ENCODE peak calls at places on chromosome 17, in five cellular contexts. N is PC-3, L is AG04450, V is fibroblast of mammary gland, I is psoas muscle. D is an unnamed sample.
A peak's percentile ranks its signal among the peaks of the same experiment; 100 is the strongest.

GRCh38 chr17:18187226-18187625 is 3.6 kb downstream of the ALKBH5 start:
- DNase-seq in N (peak; percentile 26), L (no peak), V (peak; percentile 35), I (no peak), D (peak; percentile 50)

GRCh38 chr17:14547556-14547955 is 246.7 kb downstream of the HS3ST3B1 start:
- DNase-seq in N (no peak), L (no peak), V (no peak), I (no peak), D (no peak)

GRCh38 chr17:27293898-27294688 is at the start of gene WSB1:
- DNase-seq in N (peak; percentile 83), L (peak; percentile 73), V (peak; percentile 85), I (peak; percentile 96), D (peak; percentile 98)

GRCh38 chr17:7885357-7886226 is 3.0 kb upstream of the CHD3 start:
- DNase-seq in N (peak; percentile 29), L (no peak), V (no peak), I (peak; percentile 59), D (peak; percentile 55)

GRCh38 chr17:74271902-74272563 is 2.0 kb upstream of the DNAI2 start:
- DNase-seq in N (no peak), L (no peak), V (peak; percentile 33), I (peak; percentile 63), D (no peak)

GRCh38 chr17:7132511-7133094 is 18.0 kb upstream of the ASGR2 start:
- DNase-seq in N (no peak), L (no peak), V (no peak), I (no peak), D (no peak)

GRCh38 chr17:17724307-17724921 is 43.2 kb downstream of the RAI1 start:
- DNase-seq in N (no peak), L (no peak), V (no peak), I (peak; percentile 60), D (no peak)

GRCh38 chr17:60154616-60155426 is 5.0 kb downstream of the CA4 start:
- DNase-seq in N (peak; percentile 71), L (no peak), V (peak; percentile 95), I (peak; percentile 68), D (peak; percentile 88)

GRCh38 chr17:61837175-61838051 is 25.9 kb downstream of the BRIP1 start:
- DNase-seq in N (peak; percentile 85), L (peak; percentile 45), V (peak; percentile 82), I (peak; percentile 51), D (peak; percentile 87)

GRCh38 chr17:16297367-16298139 is 55.7 kb downstream of the CENPV start:
- DNase-seq in N (no peak), L (no peak), V (no peak), I (no peak), D (no peak)

GRCh38 chr17:17818088-17818526 is 18.7 kb downstream of the SREBF1 start:
- DNase-seq in N (peak; percentile 43), L (no peak), V (peak; percentile 65), I (no peak), D (no peak)

GRCh38 chr17:29835438-29836351 is 94.3 kb downstream of the SSH2 start:
- DNase-seq in N (peak; percentile 10), L (no peak), V (peak; percentile 72), I (no peak), D (peak; percentile 73)

GRCh38 chr17:75695141-75695829 is 26.0 kb upstream of the ITGB4 start:
- DNase-seq in N (peak; percentile 94), L (no peak), V (peak; percentile 75), I (no peak), D (peak; percentile 83)

GRCh38 chr17:75455896-75456416 is 479 bp upstream of the TMEM94 start:
- DNase-seq in N (no peak), L (no peak), V (no peak), I (peak; percentile 62), D (no peak)

GRCh38 chr17:13981881-13982280 is 87.4 kb upstream of the COX10 start:
- DNase-seq in N (no peak), L (no peak), V (no peak), I (no peak), D (no peak)

GRCh38 chr17:41717408-41718286 is 5.5 kb downstream of the GAST start:
- DNase-seq in N (peak; percentile 57), L (no peak), V (peak; percentile 34), I (no peak), D (peak; percentile 64)

GRCh38 chr17:6233339-6233738 is 163.2 kb downstream of the WSCD1 start:
- DNase-seq in N (no peak), L (no peak), V (no peak), I (no peak), D (no peak)

DNA sequence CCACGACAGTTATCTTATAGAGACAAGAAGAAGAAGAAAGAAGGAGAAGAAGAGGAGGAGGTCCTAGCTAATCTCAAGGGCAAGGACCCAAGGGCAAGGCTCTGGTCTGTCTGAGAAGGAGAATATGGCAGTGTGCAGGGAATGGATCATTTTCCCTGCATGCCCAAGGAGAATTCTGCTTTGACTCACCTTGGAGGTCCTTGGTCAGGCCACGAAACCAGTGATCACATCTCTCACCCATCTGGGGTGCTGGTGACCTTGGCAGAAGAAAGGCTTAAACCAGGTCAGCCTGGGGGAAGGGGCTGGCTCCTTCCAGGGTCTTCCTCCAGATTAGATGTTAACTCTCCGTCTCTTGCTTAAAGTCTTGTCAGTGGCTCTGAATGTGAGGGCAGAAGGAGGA is 1.6 kb upstream of the FMNL1 start:
- DNase-seq in N (no peak), L (no peak), V (no peak), I (peak; percentile 13), D (no peak)
- H3K4me3 ChIP-seq in N (no peak overlapping the region), L (no peak overlapping the region), V (no peak overlapping the region), I (no peak overlapping the region), D (no peak overlapping the region)

GRCh38 chr17:76887809-76888208 is 19.6 kb downstream of the MGAT5B start:
- DNase-seq in N (peak; percentile 27), L (no peak), V (no peak), I (no peak), D (no peak)
- TF ChIP-seq CTCF in N (peak; percentile 55), L (peak; percentile 26), V (no peak), I (no peak), D (no peak)

GRCh38 chr17:82753201-82753464 is 1.3 kb downstream of the TBCD start:
- DNase-seq in N (no peak), L (no peak), V (no peak), I (peak; percentile 30), D (no peak)
- H3K4me3 ChIP-seq in N (peak overlapping the region; percentile 79), L (peak overlapping the region; percentile 86), V (peak overlapping the region; percentile 79), I (peak overlapping the region; percentile 96), D (peak overlapping the region; percentile 85)

GRCh38 chr17:57833597-57833939 is 16.3 kb downstream of the MRPS23 start:
- DNase-seq in N (no peak), L (no peak), V (no peak), I (no peak), D (no peak)
- TF ChIP-seq CTCF in N (peak; percentile 25), L (no peak), V (no peak), I (peak; percentile 7), D (no peak)

GRCh38 chr17:45260204-45260783 is 1.6 kb downstream of the SPATA32 start:
- DNase-seq in N (no peak), L (no peak), V (no peak), I (peak; percentile 87), D (peak; percentile 44)

GRCh38 chr17:45262516-45263476 is 902 bp upstream of the SPATA32 start:
- DNase-seq in N (peak; percentile 75), L (no peak), V (peak; percentile 78), I (no peak), D (peak; percentile 75)

GRCh38 chr17:45263477-45263860 is 1.6 kb upstream of the SPATA32 start:
- DNase-seq in N (no peak), L (no peak), V (no peak), I (peak; percentile 74), D (no peak)

GRCh38 chr17:45264430-45264829 is 2.5 kb upstream of the SPATA32 start:
- DNase-seq in N (no peak), L (no peak), V (no peak), I (no peak), D (no peak)

GRCh38 chr17:45261577-45262515 is at the start of gene SPATA32:
- DNase-seq in N (peak; percentile 62), L (no peak), V (no peak), I (peak; percentile 76), D (no peak)
- H3K4me3 ChIP-seq in N (peak within 1 kb of the TSS; percentile 59), L (peak within 1 kb of the TSS; percentile 56), V (peak within 1 kb of the TSS; percentile 29), I (peak within 1 kb of the TSS; percentile 68), D (peak within 1 kb of the TSS; percentile 54)

DNA sequence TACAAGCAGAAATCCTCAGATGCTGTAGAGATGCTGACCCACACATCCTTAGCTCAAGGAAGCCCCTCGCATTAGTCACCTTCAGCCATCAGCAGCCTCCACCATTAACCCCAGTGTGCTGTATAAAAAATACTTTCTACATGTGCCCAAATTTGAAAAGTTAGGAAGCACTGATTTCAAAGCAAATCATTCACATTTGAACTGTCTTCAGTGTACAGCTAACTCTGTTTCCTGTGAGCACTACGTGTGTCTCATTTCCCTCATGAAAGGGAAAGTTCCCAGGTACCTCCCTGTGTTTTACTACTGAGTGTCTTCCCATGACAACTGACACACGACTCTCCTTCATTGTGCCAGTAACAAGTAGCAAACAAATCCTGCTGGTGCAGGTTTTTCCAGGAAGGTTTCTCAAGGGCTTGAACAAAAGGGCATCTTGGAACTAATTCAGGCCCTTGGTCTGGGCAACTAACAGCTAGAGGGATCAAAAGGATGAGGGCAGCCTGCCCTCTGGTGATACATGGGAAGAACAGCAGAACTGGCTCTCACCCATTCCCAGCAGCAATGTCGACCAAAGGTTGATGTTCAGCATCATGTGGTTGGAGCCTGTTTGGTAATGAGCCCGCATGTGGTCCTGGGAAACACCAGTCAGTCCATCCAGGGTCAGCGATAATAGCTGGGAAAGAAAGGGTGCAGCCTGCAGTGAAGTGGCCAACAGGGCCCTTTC is 4.0 kb downstream of the SLC35B1 start:
- DNase-seq in N (peak; percentile 61), L (no peak), V (peak; percentile 73), I (no peak), D (peak; percentile 47)
- TF ChIP-seq CTCF in N (peak; percentile 77), L (peak; percentile 54), V (peak; percentile 60), I (peak; percentile 46), D (peak; percentile 56)

GRCh38 chr17:81483862-81484194 is 28.8 kb downstream of the ACTG1 start:
- DNase-seq in N (no peak), L (no peak), V (no peak), I (no peak), D (no peak)

GRCh38 chr17:81482673-81483072 is 29.9 kb downstream of the ACTG1 start:
- DNase-seq in N (no peak), L (no peak), V (no peak), I (no peak), D (no peak)

GRCh38 chr17:81484195-81484979 is 28.2 kb downstream of the ACTG1 start:
- DNase-seq in N (peak; percentile 89), L (no peak), V (peak; percentile 70), I (peak; percentile 95), D (peak; percentile 92)

GRCh38 chr17:81481815-81482505 is 30.6 kb downstream of the ACTG1 start:
- DNase-seq in N (no peak), L (no peak), V (no peak), I (no peak), D (no peak)

DNA sequence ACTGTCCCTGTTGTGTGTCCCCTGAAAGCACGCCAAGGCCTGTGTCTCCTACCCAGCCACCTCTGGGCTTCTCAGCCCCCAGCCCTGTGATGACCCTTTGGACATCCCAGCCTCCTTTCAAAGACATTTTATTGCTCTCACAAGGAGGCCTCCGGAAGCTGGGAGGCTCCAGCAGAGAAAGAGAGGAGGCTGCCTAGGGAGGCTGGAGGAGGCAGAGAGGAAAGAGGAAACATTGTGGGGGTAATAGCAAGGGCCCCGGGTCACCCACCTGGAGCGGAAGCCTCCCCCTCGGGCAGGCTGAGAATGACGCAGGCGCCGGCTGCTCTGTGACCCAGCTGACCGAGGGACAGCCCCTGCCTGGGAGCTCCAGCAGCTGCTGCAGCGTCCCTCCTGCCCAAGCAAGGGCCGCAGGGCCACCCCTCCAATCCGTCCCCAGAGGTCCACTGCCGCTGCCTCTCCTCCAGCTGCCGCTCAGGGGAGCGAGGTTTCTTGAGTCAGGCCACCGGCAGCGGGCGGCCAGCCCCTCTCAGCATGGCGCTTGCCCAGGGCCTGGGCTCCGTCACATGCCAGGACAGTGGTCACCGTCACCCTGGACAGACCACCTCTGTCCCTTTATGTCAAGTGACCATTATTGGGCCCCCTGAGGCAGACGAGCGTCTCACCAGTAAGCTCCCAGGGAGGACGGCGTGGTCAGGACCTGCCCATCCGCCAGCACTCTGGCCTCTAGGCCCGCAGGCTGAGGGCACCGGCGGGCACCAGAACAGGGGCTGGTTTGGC is 29.3 kb downstream of the ACTG1 start:
- DNase-seq in N (no peak), L (no peak), V (no peak), I (peak; percentile 82), D (no peak)
- H3K4me3 ChIP-seq in N (no peak overlapping the region), L (no peak overlapping the region), V (no peak overlapping the region), I (peak overlapping the region; percentile 64), D (no peak overlapping the region)

D was measured in foreskin fibroblast.